ENCODE peak calls at places on chromosomes 2 and 18, in five cellular contexts. R is activated CD8-positive, alpha-beta memory T cell treated with anti-CD3 and anti-CD28 coated beads for 4 hours; P is AG09309; U is stimulated activated CD8-positive, alpha-beta memory T cell treated with anti-CD3 and anti-CD28 coated beads, Interleukin-2, amount 100 ng/mL, for 48 hours; S is activated T-cell treated with anti-CD3 and anti-CD28 coated beads for 1 hour. L is an unnamed sample.

GRCh38 chr2:237125967-237126366 is 40.3 kb downstream of the COPS8 start:
- DNase-seq in R (no peak), P (no peak), U (no peak), S (no peak), L (no peak)

GRCh38 chr2:20366672-20367116 is 16.1 kb upstream of the PUM2 start:
- DNase-seq in R (no peak), P (no peak), U (no peak), S (no peak), L (no peak)

GRCh38 chr2:36287363-36288275 is 68.0 kb upstream of the CRIM1 start:
- DNase-seq in R (no peak), P (no peak), U (peak; percentile 11), S (no peak), L (no peak)

GRCh38 chr2:240999001-240999791 is 778 bp downstream of the SNED1 start:
- DNase-seq in R (no peak), P (no peak), U (no peak), S (no peak), L (no peak)

GRCh38 chr18:32777049-32777448 is 4.2 kb upstream of the KLHL14 start:
- DNase-seq in R (no peak), P (no peak), U (no peak), S (no peak), L (no peak)

GRCh38 chr2:177143444-177143843 is 69.2 kb upstream of the HNRNPA3 start:
- DNase-seq in R (no peak), P (peak; percentile 57), U (no peak), S (no peak), L (no peak)

GRCh38 chr2:217430916-217431576 is 571.2 kb upstream of the TNP1 start:
- DNase-seq in R (no peak), P (no peak), U (no peak), S (no peak), L (no peak)

GRCh38 chr18:74255022-74255658 is 36.6 kb downstream of the CYB5A start:
- DNase-seq in R (no peak), P (peak; percentile 60), U (no peak), S (no peak), L (no peak)

GRCh38 chr2:149021271-149021719 is 17.2 kb upstream of the LYPD6B start:
- DNase-seq in R (no peak), P (no peak), U (no peak), S (no peak), L (no peak)

GRCh38 chr2:110853516-110853915 is 121.1 kb downstream of the ACOXL start:
- DNase-seq in R (peak; percentile 37), P (no peak), U (peak; percentile 35), S (peak; percentile 37), L (peak; percentile 45)

L was measured in central memory CD8-positive, alpha-beta T cell.